ENCODE peak calls at places on chromosomes 4 and X, in six cellular contexts. P, U, T, J, R and A are unnamed samples.

GRCh38 chr4:175431635-175432034 is 380.4 kb downstream of the GPM6A start:
- DNase-seq in P (no peak), U (no peak), T (no peak), J (no peak), R (no peak), A (no peak)

GRCh38 chrX:7108995-7109634 is 38.4 kb upstream of the STS start:
- DNase-seq in P (peak), U (peak), T (no peak), J (no peak), R (no peak), A (no peak)

GRCh38 chr4:54737421-54737820 is 79.7 kb downstream of the KIT start:
- DNase-seq in P (no peak), U (no peak), T (no peak), J (no peak), R (no peak), A (no peak)

GRCh38 chrX:106249706-106250379 is 81.7 kb downstream of the PWWP3B start:
- DNase-seq in P (no peak), U (peak), T (no peak), J (no peak), R (no peak), A (no peak)

GRCh38 chr4:187302456-187302855 is 578.8 kb upstream of the FAT1 start:
- DNase-seq in P (no peak), U (peak), T (no peak), J (no peak), R (no peak), A (no peak)

GRCh38 chrX:150897371-150898319 is 823 bp downstream of the CD99L2 start:
- DNase-seq in P (peak), U (peak), T (no peak), J (peak), R (peak), A (no peak)

GRCh38 chr4:173171098-173171497 is 2.5 kb downstream of the GALNT7 start:
- DNase-seq in P (peak), U (peak), T (no peak), J (no peak), R (no peak), A (peak)

GRCh38 chr4:109079731-109080130 is 222.7 kb downstream of the COL25A1 start:
- DNase-seq in P (no peak), U (peak), T (no peak), J (no peak), R (no peak), A (no peak)

GRCh38 chrX:40012800-40013682 is 84.7 kb downstream of the BCOR start:
- DNase-seq in P (peak), U (peak), T (no peak), J (peak), R (peak), A (peak)

GRCh38 chr4:65670331-65671031 is at the start of gene EPHA5:
- DNase-seq in P (peak), U (peak), T (no peak), J (peak), R (no peak), A (peak)

GRCh38 chr4:65671402-65671801 is 1.1 kb upstream of the EPHA5 start:
- DNase-seq in P (no peak), U (no peak), T (no peak), J (no peak), R (no peak), A (no peak)

GRCh38 chr4:65669008-65669971 is 999 bp downstream of the EPHA5 start:
- DNase-seq in P (no peak), U (peak), T (no peak), J (peak), R (no peak), A (no peak)

GRCh38 chr4:65668201-65669007 is 1.9 kb downstream of the EPHA5 start:
- DNase-seq in P (no peak), U (no peak), T (no peak), J (peak), R (peak), A (no peak)

GRCh38 chr4:65669981-65670330 is 333 bp downstream of the EPHA5 start:
- DNase-seq in P (no peak), U (no peak), T (no peak), J (no peak), R (no peak), A (no peak)
- H3K4me3 ChIP-seq in P (no peak), U (peak), T (no peak), J (peak), R (no peak), A (peak)

DNA sequence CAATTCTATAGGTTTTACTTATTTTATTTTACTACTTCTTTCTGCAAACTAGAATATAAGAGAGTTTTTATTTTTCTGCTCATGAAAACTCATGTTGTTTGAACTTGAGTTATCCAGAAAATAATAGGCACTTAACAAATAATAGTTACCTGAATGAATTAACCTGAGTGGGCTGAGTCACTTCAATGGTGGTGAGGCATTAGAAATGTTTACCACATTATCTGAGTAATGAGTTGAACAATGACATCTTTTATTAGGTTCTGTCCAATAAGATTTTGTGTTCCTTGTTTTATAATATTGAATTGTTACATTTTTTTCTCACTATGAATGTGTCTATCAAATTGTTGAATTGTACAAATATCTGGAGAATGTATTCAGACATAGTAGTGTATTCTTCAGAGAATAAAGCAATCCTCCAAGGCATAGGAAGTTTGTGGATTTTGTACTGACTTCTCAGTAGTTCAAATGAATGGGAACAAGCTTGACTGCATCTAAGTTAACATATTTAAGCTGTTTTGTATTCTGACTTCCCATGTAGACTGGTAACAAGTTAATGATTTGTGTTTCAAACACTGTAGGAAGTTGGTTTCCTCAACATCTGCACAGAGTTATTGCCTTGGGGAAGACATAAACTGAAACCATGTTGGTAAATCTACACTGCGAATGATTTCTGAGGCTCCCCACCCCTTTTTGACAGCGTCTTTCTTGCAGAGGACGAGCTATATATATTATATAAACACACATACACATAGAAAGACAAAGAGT is 1808.9 kb upstream of the TENM3 start:
- DNase-seq in P (no peak), U (no peak), T (no peak), J (no peak), R (no peak), A (no peak)
- H3K4me3 ChIP-seq in P (no peak), U (no peak), T (no peak), J (no peak), R (no peak), A (no peak)

GRCh38 chr4:2754848-2755820 is 1.0 kb downstream of the TNIP2 start:
- DNase-seq in P (peak), U (no peak), T (no peak), J (no peak), R (peak), A (no peak)

GRCh38 chr4:2755821-2756690 is at the start of gene TNIP2:
- DNase-seq in P (peak), U (peak), T (peak), J (peak), R (peak), A (peak)

GRCh38 chr4:2757426-2757825 is 1.3 kb upstream of the TNIP2 start:
- DNase-seq in P (no peak), U (no peak), T (no peak), J (no peak), R (no peak), A (no peak)

GRCh38 chr4:2753444-2753843 is 2.7 kb downstream of the TNIP2 start:
- DNase-seq in P (no peak), U (no peak), T (no peak), J (no peak), R (no peak), A (no peak)

DNA sequence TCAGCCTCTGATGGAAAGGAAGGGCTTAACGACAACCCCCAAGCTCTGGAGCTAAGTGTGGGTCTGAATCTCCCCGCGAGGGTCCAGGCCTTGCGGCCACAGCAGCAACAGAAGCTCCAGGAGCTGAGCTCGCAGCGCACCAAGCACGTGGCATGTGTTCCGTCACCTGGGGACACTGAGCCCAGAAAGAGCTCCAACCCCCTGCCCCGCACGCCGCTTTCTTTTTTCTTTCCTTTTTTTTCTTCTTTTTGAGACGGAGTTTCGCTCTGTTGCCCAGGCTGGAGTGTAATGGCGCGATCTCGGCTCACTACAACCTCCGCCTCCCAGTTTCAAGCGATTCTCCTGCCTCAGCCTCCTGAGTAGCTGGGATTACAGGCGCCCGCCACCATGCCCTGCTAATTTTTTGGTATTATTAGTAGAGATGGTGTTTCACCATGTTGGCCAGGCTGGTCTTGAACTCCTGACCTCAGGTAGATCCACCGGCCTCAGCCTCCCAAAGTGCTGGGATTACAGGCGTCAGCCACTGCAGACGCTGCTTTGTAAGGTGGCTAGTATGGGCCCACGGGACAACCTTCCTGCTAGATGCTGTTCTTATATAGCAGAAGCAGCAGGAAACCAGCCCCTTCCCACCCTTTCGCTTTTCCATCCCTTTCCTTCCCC is 685 bp upstream of the TNIP2 start:
- DNase-seq in P (no peak), U (no peak), T (no peak), J (no peak), R (no peak), A (no peak)
- H3K4me3 ChIP-seq in P (peak), U (peak), T (peak), J (peak), R (no peak), A (peak)

GRCh38 chr4:156892695-156893211 is 78.8 kb downstream of the PDGFC start:
- DNase-seq in P (no peak), U (no peak), T (no peak), J (no peak), R (no peak), A (no peak)

GRCh38 chr4:156894234-156894633 is 77.4 kb downstream of the PDGFC start:
- DNase-seq in P (no peak), U (no peak), T (no peak), J (no peak), R (no peak), A (no peak)

GRCh38 chr4:156888762-156889161 is 82.8 kb downstream of the PDGFC start:
- DNase-seq in P (no peak), U (peak), T (no peak), J (no peak), R (no peak), A (no peak)

GRCh38 chr4:156885374-156885773 is 86.2 kb downstream of the PDGFC start:
- DNase-seq in P (no peak), U (no peak), T (no peak), J (no peak), R (no peak), A (no peak)

DNA sequence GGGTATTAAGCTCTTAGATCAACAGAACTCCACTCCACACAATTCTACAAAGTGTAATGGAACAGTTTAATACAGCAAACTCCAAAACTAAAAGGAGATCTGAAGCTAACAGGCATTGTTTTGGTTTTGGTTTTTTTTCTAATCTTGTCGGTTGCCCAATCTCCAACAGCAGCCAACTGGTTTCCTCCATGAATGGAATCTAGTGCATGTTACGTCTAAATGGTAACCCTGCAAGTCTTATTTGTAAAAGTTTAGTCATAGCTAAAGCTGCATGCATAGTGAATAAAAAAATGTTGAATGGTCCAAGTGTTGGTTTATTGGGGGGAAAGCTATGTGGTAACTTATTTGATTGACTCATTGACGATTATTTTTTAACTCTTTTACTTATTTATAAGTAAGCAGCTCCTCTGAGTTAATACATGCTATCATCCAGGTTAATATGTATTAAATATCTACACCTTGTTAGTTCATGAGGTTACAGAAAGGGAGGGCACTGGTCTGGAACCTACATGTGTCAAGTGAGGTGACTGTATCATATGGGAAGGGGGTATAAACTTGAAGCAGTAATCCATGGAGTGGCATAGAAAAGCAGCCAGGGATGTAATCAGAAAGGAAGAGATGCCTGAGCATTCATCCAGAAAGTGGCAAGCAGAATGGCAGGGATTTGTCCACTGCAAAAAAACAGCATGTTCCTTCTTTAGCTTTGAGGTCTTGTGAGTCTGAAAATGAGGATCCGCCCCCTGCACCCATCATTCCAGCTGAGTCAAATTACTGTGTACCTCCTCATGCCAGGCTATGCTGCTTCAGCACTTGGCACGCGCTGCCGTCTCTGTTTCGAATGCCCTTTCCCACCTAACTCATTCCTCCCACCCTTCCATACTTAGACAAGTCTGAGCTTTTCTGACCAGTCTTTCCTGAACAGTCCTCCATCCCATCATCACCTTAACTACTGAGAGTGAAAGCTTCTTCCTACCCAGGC is 81.7 kb downstream of the PDGFC start:
- DNase-seq in P (no peak), U (peak), T (no peak), J (no peak), R (no peak), A (no peak)
- H3K4me3 ChIP-seq in P (no peak), U (no peak), T (no peak), J (no peak), R (no peak), A (no peak)

DNA sequence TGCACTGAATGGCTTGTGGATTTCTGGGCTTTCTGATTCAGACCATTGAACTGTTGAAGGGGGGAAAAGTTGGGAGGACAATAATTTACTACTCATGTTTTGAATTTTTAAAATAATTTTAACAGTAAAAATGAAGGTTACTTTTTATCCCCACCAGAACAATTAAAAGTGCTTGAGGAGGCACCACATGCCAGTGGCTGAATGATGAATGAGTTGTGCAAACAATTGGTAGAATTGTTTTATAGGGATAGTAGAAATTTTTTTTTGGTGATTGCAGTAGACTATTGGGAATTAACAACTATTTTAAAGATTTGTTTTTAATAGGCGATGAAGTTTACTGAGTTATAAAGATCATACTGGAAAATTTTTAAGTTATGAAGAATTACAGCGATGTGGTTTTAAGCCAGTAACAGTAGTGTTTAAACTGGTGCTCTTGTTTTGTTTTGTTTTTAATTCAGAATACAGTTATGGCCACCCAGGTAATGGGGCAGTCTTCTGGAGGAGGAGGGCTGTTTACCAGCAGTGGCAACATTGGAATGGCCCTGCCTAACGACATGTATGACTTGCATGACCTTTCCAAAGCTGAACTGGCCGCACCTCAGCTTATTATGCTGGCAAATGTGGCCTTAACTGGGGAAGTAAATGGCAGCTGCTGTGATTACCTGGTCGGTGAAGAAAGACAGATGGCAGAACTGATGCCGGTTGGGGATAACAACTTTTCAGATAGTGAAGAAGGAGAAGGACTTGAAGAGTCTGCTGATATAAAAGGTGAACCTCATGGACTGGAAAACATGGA is 2.7 kb downstream of the REST start:
- DNase-seq in P (no peak), U (no peak), T (no peak), J (no peak), R (no peak), A (no peak)
- H3K4me3 ChIP-seq in P (no peak), U (peak), T (peak), J (peak), R (no peak), A (peak)

DNA sequence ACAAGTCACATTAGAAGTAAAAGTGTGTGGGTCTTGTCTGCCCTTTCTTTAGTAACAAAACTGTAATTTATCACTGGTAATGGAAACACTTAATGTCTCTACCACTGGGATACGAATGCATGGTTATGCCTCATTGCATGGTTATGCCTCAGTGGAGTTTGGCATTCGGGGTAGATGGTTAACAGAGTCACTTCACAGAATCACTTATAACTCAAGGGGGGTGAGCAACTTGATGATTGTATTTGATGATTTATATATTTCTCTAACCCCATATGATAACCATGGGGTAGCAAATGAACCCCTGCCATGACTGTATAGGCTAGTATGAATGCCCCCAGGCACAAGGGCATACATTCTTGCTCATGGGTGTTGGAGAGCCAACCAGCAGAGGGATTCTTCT is 1.6 kb upstream of the ARHGAP6 start:
- DNase-seq in P (no peak), U (no peak), T (no peak), J (no peak), R (no peak), A (no peak)
- H3K4me3 ChIP-seq in P (no peak), U (peak), T (no peak), J (peak), R (no peak), A (no peak)

GRCh38 chr4:6324999-6325790 is 55.5 kb downstream of the WFS1 start:
- DNase-seq in P (peak), U (no peak), T (no peak), J (peak), R (no peak), A (no peak)
- H3K4me3 ChIP-seq in P (no peak), U (no peak), T (no peak), J (no peak), R (no peak), A (no peak)

GRCh38 chr4:39025552-39026085 is 6.6 kb downstream of the TMEM156 start:
- DNase-seq in P (no peak), U (peak), T (no peak), J (no peak), R (no peak), A (no peak)
- H3K4me3 ChIP-seq in P (no peak), U (no peak), T (no peak), J (no peak), R (no peak), A (no peak)

DNA sequence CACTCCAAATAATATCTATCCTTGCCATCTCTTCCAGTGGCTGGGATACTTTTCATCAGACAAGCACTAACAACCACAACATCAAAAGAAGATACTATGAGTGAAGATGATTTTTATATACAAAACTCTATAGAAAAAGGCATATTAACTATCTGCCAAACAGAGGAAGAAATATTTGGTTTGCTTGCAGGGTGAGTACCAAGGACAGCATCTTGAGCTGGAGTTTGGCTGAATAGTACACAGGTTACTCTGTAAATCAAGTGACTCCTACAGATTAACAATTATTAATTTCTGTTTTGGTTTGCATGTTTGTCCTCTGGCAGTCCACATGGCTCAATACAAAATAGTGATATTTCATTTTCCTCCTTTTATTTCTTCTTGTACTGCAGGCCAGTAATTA is 248.0 kb downstream of the RBMX2 start:
- DNase-seq in P (no peak), U (no peak), T (no peak), J (no peak), R (no peak), A (no peak)
- H3K4me3 ChIP-seq in P (no peak), U (no peak), T (no peak), J (no peak), R (no peak), A (no peak)